ENCODE peak calls at places on chromosome 20, in ten cellular contexts. One of them, this sample, is unnamed. For H3K4me1 and H3K36me3, the result is how much of the 10 kb centered on the place peaks cover.

GRCh38 chr20:16018881-16019280 is 554.4 kb downstream of the KIF16B start:
- DNase-seq in GM23338: no peak
- DNase-seq in GM12878: no peak
- DNase-seq in thyroid gland: no peak
- DNase-seq in OCI-LY7: no peak
- DNase-seq in cardiac muscle cell: no peak
- DNase-seq in keratinocyte: no peak
- DNase-seq in upper lobe of left lung: no peak
- DNase-seq in pancreas: no peak
- DNase-seq in lower lobe of right lung: no peak
- DNase-seq in this sample: no peak

GRCh38 chr20:57652865-57653545 is 32.8 kb upstream of the ZBP1 start:
- DNase-seq in GM23338: no peak
- DNase-seq in GM12878: no peak
- DNase-seq in thyroid gland: no peak
- DNase-seq in OCI-LY7: peak
- DNase-seq in cardiac muscle cell: no peak
- DNase-seq in keratinocyte: no peak
- DNase-seq in upper lobe of left lung: no peak
- DNase-seq in pancreas: no peak
- DNase-seq in lower lobe of right lung: peak
- DNase-seq in this sample: no peak

GRCh38 chr20:14672066-14672465 is 334.7 kb upstream of the FLRT3 start:
- DNase-seq in GM23338: no peak
- DNase-seq in GM12878: no peak
- DNase-seq in thyroid gland: peak
- DNase-seq in OCI-LY7: no peak
- DNase-seq in cardiac muscle cell: no peak
- DNase-seq in keratinocyte: no peak
- DNase-seq in upper lobe of left lung: no peak
- DNase-seq in pancreas: no peak
- DNase-seq in lower lobe of right lung: no peak
- DNase-seq in this sample: no peak

GRCh38 chr20:19621072-19621471 is 137.0 kb upstream of the RIN2 start:
- DNase-seq in GM23338: no peak
- DNase-seq in GM12878: no peak
- DNase-seq in thyroid gland: no peak
- DNase-seq in OCI-LY7: no peak
- DNase-seq in cardiac muscle cell: no peak
- DNase-seq in keratinocyte: no peak
- DNase-seq in upper lobe of left lung: no peak
- DNase-seq in pancreas: no peak
- DNase-seq in lower lobe of right lung: no peak
- DNase-seq in this sample: no peak

GRCh38 chr20:19328676-19329075 is 116.2 kb downstream of the SLC24A3 start:
- DNase-seq in GM23338: no peak
- DNase-seq in GM12878: no peak
- DNase-seq in thyroid gland: no peak
- DNase-seq in OCI-LY7: no peak
- DNase-seq in cardiac muscle cell: no peak
- DNase-seq in keratinocyte: no peak
- DNase-seq in upper lobe of left lung: no peak
- DNase-seq in pancreas: no peak
- DNase-seq in lower lobe of right lung: no peak
- DNase-seq in this sample: no peak

GRCh38 chr20:40962733-40963504 is 65.7 kb upstream of the TOP1 start:
- DNase-seq in GM23338: peak
- DNase-seq in GM12878: no peak
- DNase-seq in thyroid gland: peak
- DNase-seq in OCI-LY7: peak
- DNase-seq in cardiac muscle cell: peak
- DNase-seq in keratinocyte: no peak
- DNase-seq in upper lobe of left lung: peak
- DNase-seq in pancreas: peak
- DNase-seq in lower lobe of right lung: peak
- DNase-seq in this sample: peak

GRCh38 chr20:671252-672030 is 4.2 kb downstream of the SCRT2 start:
- DNase-seq in GM23338: no peak
- DNase-seq in GM12878: no peak
- DNase-seq in thyroid gland: no peak
- DNase-seq in OCI-LY7: no peak
- DNase-seq in cardiac muscle cell: no peak
- DNase-seq in keratinocyte: no peak
- DNase-seq in upper lobe of left lung: no peak
- DNase-seq in pancreas: no peak
- DNase-seq in lower lobe of right lung: no peak
- DNase-seq in this sample: no peak

GRCh38 chr20:59785118-59785959 is 148.1 kb downstream of the SYCP2 start:
- DNase-seq in GM23338: no peak
- DNase-seq in GM12878: no peak
- DNase-seq in thyroid gland: no peak
- DNase-seq in OCI-LY7: no peak
- DNase-seq in cardiac muscle cell: no peak
- DNase-seq in keratinocyte: no peak
- DNase-seq in upper lobe of left lung: no peak
- DNase-seq in pancreas: no peak
- DNase-seq in lower lobe of right lung: no peak
- DNase-seq in this sample: no peak

GRCh38 chr20:19897891-19898290 is 119.3 kb upstream of the NAA20 start:
- DNase-seq in GM23338: no peak
- DNase-seq in GM12878: no peak
- DNase-seq in thyroid gland: no peak
- DNase-seq in OCI-LY7: no peak
- DNase-seq in cardiac muscle cell: no peak
- DNase-seq in keratinocyte: no peak
- DNase-seq in upper lobe of left lung: no peak
- DNase-seq in pancreas: no peak
- DNase-seq in lower lobe of right lung: no peak
- DNase-seq in this sample: no peak

GRCh38 chr20:58012731-58013510 is 215.5 kb downstream of the ANKRD60 start:
- DNase-seq in GM23338: no peak
- DNase-seq in GM12878: no peak
- DNase-seq in thyroid gland: no peak
- DNase-seq in OCI-LY7: no peak
- DNase-seq in cardiac muscle cell: no peak
- DNase-seq in keratinocyte: no peak
- DNase-seq in upper lobe of left lung: no peak
- DNase-seq in pancreas: no peak
- DNase-seq in lower lobe of right lung: peak
- DNase-seq in this sample: no peak

GRCh38 chr20:58116505-58116904 is 111.9 kb downstream of the ANKRD60 start:
- DNase-seq in GM23338: peak
- DNase-seq in GM12878: no peak
- DNase-seq in thyroid gland: no peak
- DNase-seq in OCI-LY7: no peak
- DNase-seq in cardiac muscle cell: no peak
- DNase-seq in keratinocyte: no peak
- DNase-seq in upper lobe of left lung: no peak
- DNase-seq in pancreas: no peak
- DNase-seq in lower lobe of right lung: no peak
- DNase-seq in this sample: no peak

GRCh38 chr20:23132930-23133559 is 46.9 kb upstream of the CD93 start:
- DNase-seq in GM23338: no peak
- DNase-seq in GM12878: no peak
- DNase-seq in thyroid gland: no peak
- DNase-seq in OCI-LY7: no peak
- DNase-seq in cardiac muscle cell: no peak
- DNase-seq in keratinocyte: no peak
- DNase-seq in upper lobe of left lung: peak
- DNase-seq in pancreas: no peak
- DNase-seq in lower lobe of right lung: peak
- DNase-seq in this sample: no peak
- H3K4me1 ChIP-seq in GM23338: under half
- H3K4me1 ChIP-seq in GM12878: under half
- H3K4me1 ChIP-seq in thyroid gland: under half
- H3K4me1 ChIP-seq in OCI-LY7: under half
- H3K4me1 ChIP-seq in cardiac muscle cell: under half
- H3K4me1 ChIP-seq in keratinocyte: under half
- H3K4me1 ChIP-seq in upper lobe of left lung: under half
- H3K4me1 ChIP-seq in pancreas: under half
- H3K4me1 ChIP-seq in lower lobe of right lung: half or more
- H3K4me1 ChIP-seq in this sample: under half

GRCh38 chr20:5991623-5992441 is 41.4 kb downstream of the MCM8 start:
- DNase-seq in GM23338: no peak
- DNase-seq in GM12878: no peak
- DNase-seq in thyroid gland: no peak
- DNase-seq in OCI-LY7: no peak
- DNase-seq in cardiac muscle cell: no peak
- DNase-seq in keratinocyte: no peak
- DNase-seq in upper lobe of left lung: no peak
- DNase-seq in pancreas: no peak
- DNase-seq in lower lobe of right lung: no peak
- DNase-seq in this sample: no peak

GRCh38 chr20:5989539-5989938 is 39.1 kb downstream of the MCM8 start:
- DNase-seq in GM23338: no peak
- DNase-seq in GM12878: no peak
- DNase-seq in thyroid gland: no peak
- DNase-seq in OCI-LY7: no peak
- DNase-seq in cardiac muscle cell: no peak
- DNase-seq in keratinocyte: no peak
- DNase-seq in upper lobe of left lung: no peak
- DNase-seq in pancreas: no peak
- DNase-seq in lower lobe of right lung: no peak
- DNase-seq in this sample: no peak

GRCh38 chr20:5990946-5991345 is 40.5 kb downstream of the MCM8 start:
- DNase-seq in GM23338: no peak
- DNase-seq in GM12878: no peak
- DNase-seq in thyroid gland: no peak
- DNase-seq in OCI-LY7: no peak
- DNase-seq in cardiac muscle cell: no peak
- DNase-seq in keratinocyte: no peak
- DNase-seq in upper lobe of left lung: no peak
- DNase-seq in pancreas: no peak
- DNase-seq in lower lobe of right lung: no peak
- DNase-seq in this sample: no peak

DNA sequence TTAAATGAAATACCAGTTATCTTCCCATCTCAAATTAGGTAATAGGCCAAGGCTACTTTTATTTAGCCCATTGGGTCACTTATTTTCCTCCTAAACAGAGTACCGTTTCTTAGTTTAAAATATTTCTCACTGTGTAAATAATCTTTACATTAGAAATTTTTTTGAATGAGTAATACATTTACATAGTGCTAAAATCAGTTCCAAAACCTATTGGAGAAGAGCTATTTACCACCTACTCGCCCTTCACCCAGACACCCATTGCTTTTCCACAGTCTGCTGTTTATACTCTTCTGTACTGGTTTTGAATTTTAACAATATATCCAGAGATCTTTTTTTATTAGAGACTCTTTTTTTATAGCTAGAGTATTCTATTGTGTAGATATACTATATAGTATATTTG is 36.9 kb downstream of the MCM8 start:
- DNase-seq in GM23338: no peak
- DNase-seq in GM12878: no peak
- DNase-seq in thyroid gland: no peak
- DNase-seq in OCI-LY7: no peak
- DNase-seq in cardiac muscle cell: no peak
- DNase-seq in keratinocyte: no peak
- DNase-seq in upper lobe of left lung: no peak
- DNase-seq in pancreas: no peak
- DNase-seq in lower lobe of right lung: no peak
- DNase-seq in this sample: no peak
- H3K36me3 ChIP-seq in GM23338: under half
- H3K36me3 ChIP-seq in GM12878: under half
- H3K36me3 ChIP-seq in thyroid gland: under half
- H3K36me3 ChIP-seq in OCI-LY7: half or more
- H3K36me3 ChIP-seq in cardiac muscle cell: under half
- H3K36me3 ChIP-seq in keratinocyte: under half
- H3K36me3 ChIP-seq in upper lobe of left lung: under half
- H3K36me3 ChIP-seq in pancreas: under half
- H3K36me3 ChIP-seq in lower lobe of right lung: under half
- H3K36me3 ChIP-seq in this sample: under half

DNA sequence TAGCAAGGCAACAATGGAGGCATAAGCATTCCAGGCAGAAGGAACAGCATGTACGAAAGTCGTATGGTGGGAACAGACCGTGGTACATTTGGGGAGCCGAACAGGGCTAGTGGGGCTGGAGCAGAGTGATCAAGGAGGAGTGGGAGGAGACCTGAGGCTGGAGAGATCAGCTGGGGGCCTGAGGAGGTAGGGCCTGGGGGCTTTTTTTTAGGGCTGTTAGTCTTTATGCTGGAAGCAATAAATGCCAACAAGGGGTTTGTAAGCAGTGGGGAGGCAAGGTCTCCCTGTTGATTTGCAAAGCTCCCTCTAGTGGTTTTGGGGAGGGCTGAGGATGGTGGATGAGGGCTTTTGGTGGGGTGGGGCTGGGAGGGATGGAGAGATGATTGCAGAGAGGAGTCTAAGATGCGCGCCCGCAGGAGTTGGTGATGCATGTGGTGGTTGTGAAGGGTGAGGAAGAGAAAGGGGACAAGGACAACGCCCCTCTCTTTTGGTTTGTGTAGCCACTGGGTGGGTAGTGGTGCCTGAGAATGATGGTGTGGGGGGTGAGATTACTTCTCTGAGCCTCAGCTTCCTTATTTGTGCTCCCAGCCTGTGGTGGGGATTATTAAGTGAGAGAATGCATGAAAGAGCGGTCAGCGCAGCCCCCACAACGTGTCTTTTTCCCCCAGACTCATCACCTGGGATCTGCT is 74.1 kb upstream of the TOX2 start:
- DNase-seq in GM23338: peak
- DNase-seq in GM12878: no peak
- DNase-seq in thyroid gland: no peak
- DNase-seq in OCI-LY7: peak
- DNase-seq in cardiac muscle cell: no peak
- DNase-seq in keratinocyte: no peak
- DNase-seq in upper lobe of left lung: no peak
- DNase-seq in pancreas: no peak
- DNase-seq in lower lobe of right lung: no peak
- DNase-seq in this sample: no peak
- TF ChIP-seq CTCF in GM23338: peak
- TF ChIP-seq CTCF in GM12878: peak
- TF ChIP-seq CTCF in thyroid gland: no peak
- TF ChIP-seq CTCF in OCI-LY7: peak
- TF ChIP-seq CTCF in cardiac muscle cell: peak
- TF ChIP-seq CTCF in keratinocyte: peak
- TF ChIP-seq CTCF in upper lobe of left lung: no peak
- TF ChIP-seq CTCF in pancreas: no peak
- TF ChIP-seq CTCF in lower lobe of right lung: no peak
- TF ChIP-seq CTCF in this sample: no peak

DNA sequence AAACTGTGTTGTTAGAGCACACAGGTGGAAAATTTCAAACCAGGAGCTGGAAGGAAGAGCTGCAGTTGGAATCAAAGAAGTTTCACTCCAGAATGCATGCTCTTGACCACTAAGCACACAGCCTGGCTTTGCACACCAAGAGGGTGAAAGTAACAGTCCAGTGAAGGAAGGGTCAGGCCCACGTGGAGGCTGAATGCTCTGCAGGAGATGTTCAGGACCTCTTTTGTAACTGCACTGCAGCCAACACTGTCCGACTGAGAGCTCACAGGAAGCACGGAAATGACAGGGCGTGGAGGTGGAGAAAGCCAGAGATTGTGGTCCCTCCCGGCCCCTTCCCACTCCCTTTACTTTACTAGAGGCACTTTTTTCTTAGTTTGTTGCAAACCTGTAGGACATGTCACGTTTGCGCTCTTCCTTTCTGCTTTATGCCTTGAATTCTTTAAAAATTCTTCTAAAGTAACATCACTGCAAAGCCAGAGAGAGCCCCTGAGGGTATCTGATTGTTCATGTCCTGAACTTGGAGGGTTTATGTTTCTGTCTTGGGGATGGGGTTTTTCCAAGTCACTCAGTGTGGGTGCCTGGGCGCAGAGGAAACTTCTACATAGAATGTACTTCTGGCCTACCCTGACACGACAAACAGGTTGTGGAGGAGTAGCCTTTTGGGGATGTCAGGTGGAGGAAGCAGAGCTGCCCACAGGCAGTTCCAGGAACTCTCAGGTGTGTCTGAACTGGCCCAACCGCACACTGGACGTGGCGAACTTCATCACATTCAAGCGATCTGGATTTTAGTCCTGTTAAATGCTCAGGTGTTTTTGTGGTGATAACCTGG is 40.9 kb downstream of the JAG1 start:
- DNase-seq in GM23338: no peak
- DNase-seq in GM12878: no peak
- DNase-seq in thyroid gland: no peak
- DNase-seq in OCI-LY7: no peak
- DNase-seq in cardiac muscle cell: no peak
- DNase-seq in keratinocyte: no peak
- DNase-seq in upper lobe of left lung: no peak
- DNase-seq in pancreas: no peak
- DNase-seq in lower lobe of right lung: no peak
- DNase-seq in this sample: no peak
- H3K4me1 ChIP-seq in GM23338: half or more
- H3K4me1 ChIP-seq in GM12878: under half
- H3K4me1 ChIP-seq in thyroid gland: under half
- H3K4me1 ChIP-seq in OCI-LY7: under half
- H3K4me1 ChIP-seq in cardiac muscle cell: under half
- H3K4me1 ChIP-seq in keratinocyte: half or more
- H3K4me1 ChIP-seq in upper lobe of left lung: under half
- H3K4me1 ChIP-seq in pancreas: under half
- H3K4me1 ChIP-seq in lower lobe of right lung: under half
- H3K4me1 ChIP-seq in this sample: under half